ENCODE peak calls at places on chromosomes 7 and 10, in six cellular contexts. One of them, this sample, is unnamed.

GRCh38 chr7:30913821-30914515 is 2.3 kb downstream of the AQP1 start:
- DNase-seq in CD8-positive, alpha-beta T cell: no peak
- DNase-seq in breast epithelium: no peak
- DNase-seq in hepatocyte: peak
- DNase-seq in esophagus squamous epithelium: no peak
- DNase-seq in cardiac muscle cell: no peak
- DNase-seq in this sample: no peak

GRCh38 chr10:101238732-101239105 is 9.5 kb upstream of the LBX1 start:
- DNase-seq in cardiac muscle cell: peak
- DNase-seq in breast epithelium: no peak
- DNase-seq in CD8-positive, alpha-beta T cell: no peak
- DNase-seq in hepatocyte: no peak
- DNase-seq in esophagus squamous epithelium: no peak
- DNase-seq in this sample: no peak

GRCh38 chr7:50037106-50037505 is 55.9 kb downstream of the ZPBP start:
- DNase-seq in esophagus squamous epithelium: no peak
- DNase-seq in CD8-positive, alpha-beta T cell: no peak
- DNase-seq in breast epithelium: no peak
- DNase-seq in cardiac muscle cell: no peak
- DNase-seq in hepatocyte: no peak
- DNase-seq in this sample: no peak

GRCh38 chr10:126090911-126091728 is 194.8 kb downstream of the FANK1 start:
- DNase-seq in breast epithelium: no peak
- DNase-seq in hepatocyte: no peak
- DNase-seq in esophagus squamous epithelium: no peak
- DNase-seq in CD8-positive, alpha-beta T cell: no peak
- DNase-seq in cardiac muscle cell: no peak
- DNase-seq in this sample: no peak

GRCh38 chr7:43480581-43480980 is 102.3 kb upstream of the STK17A start:
- DNase-seq in esophagus squamous epithelium: no peak
- DNase-seq in cardiac muscle cell: no peak
- DNase-seq in breast epithelium: no peak
- DNase-seq in CD8-positive, alpha-beta T cell: no peak
- DNase-seq in hepatocyte: no peak
- DNase-seq in this sample: no peak

GRCh38 chr10:101341438-101341837 is 12.5 kb upstream of the BTRC start:
- DNase-seq in esophagus squamous epithelium: no peak
- DNase-seq in hepatocyte: no peak
- DNase-seq in breast epithelium: no peak
- DNase-seq in CD8-positive, alpha-beta T cell: no peak
- DNase-seq in cardiac muscle cell: no peak
- DNase-seq in this sample: no peak

GRCh38 chr7:46315891-46316290 is 394.8 kb upstream of the IGFBP3 start:
- DNase-seq in cardiac muscle cell: no peak
- DNase-seq in CD8-positive, alpha-beta T cell: no peak
- DNase-seq in breast epithelium: no peak
- DNase-seq in esophagus squamous epithelium: no peak
- DNase-seq in hepatocyte: peak
- DNase-seq in this sample: no peak

GRCh38 chr7:23244335-23244635 is 2.3 kb upstream of the GPNMB start:
- DNase-seq in breast epithelium: no peak
- DNase-seq in esophagus squamous epithelium: no peak
- DNase-seq in cardiac muscle cell: no peak
- DNase-seq in CD8-positive, alpha-beta T cell: no peak
- DNase-seq in hepatocyte: no peak
- DNase-seq in this sample: no peak

GRCh38 chr10:129089341-129089740 is 377.7 kb upstream of the MGMT start:
- DNase-seq in esophagus squamous epithelium: no peak
- DNase-seq in hepatocyte: no peak
- DNase-seq in breast epithelium: no peak
- DNase-seq in CD8-positive, alpha-beta T cell: no peak
- DNase-seq in cardiac muscle cell: no peak
- DNase-seq in this sample: no peak

GRCh38 chr7:80924090-80924489 is 5.2 kb upstream of the SEMA3C start:
- DNase-seq in cardiac muscle cell: no peak
- DNase-seq in esophagus squamous epithelium: no peak
- DNase-seq in CD8-positive, alpha-beta T cell: no peak
- DNase-seq in hepatocyte: no peak
- DNase-seq in breast epithelium: no peak
- DNase-seq in this sample: no peak

GRCh38 chr10:93813507-93814465 is 56.0 kb downstream of the LGI1 start:
- DNase-seq in cardiac muscle cell: peak
- DNase-seq in hepatocyte: peak
- DNase-seq in CD8-positive, alpha-beta T cell: no peak
- DNase-seq in breast epithelium: no peak
- DNase-seq in esophagus squamous epithelium: no peak
- DNase-seq in this sample: peak

GRCh38 chr10:224571-224970 is 89.3 kb downstream of the ZMYND11 start:
- DNase-seq in hepatocyte: no peak
- DNase-seq in esophagus squamous epithelium: no peak
- DNase-seq in breast epithelium: no peak
- DNase-seq in CD8-positive, alpha-beta T cell: no peak
- DNase-seq in cardiac muscle cell: no peak
- DNase-seq in this sample: no peak

GRCh38 chr7:106176414-106177294 is 64.5 kb upstream of the SYPL1 start:
- DNase-seq in esophagus squamous epithelium: peak
- DNase-seq in cardiac muscle cell: peak
- DNase-seq in hepatocyte: peak
- DNase-seq in breast epithelium: peak
- DNase-seq in CD8-positive, alpha-beta T cell: peak
- DNase-seq in this sample: peak

GRCh38 chr10:101257121-101257890 is 28.0 kb upstream of the LBX1 start:
- DNase-seq in breast epithelium: no peak
- DNase-seq in esophagus squamous epithelium: no peak
- DNase-seq in CD8-positive, alpha-beta T cell: no peak
- DNase-seq in hepatocyte: no peak
- DNase-seq in cardiac muscle cell: no peak
- DNase-seq in this sample: no peak

GRCh38 chr10:62021116-62021515 is 119.6 kb downstream of the ARID5B start:
- DNase-seq in cardiac muscle cell: no peak
- DNase-seq in esophagus squamous epithelium: no peak
- DNase-seq in breast epithelium: no peak
- DNase-seq in CD8-positive, alpha-beta T cell: no peak
- DNase-seq in hepatocyte: no peak
- DNase-seq in this sample: no peak

GRCh38 chr10:80356563-80356999 is at the start of the genes DYDC1 and DYDC2:
- DNase-seq in CD8-positive, alpha-beta T cell: no peak
- DNase-seq in cardiac muscle cell: peak
- DNase-seq in esophagus squamous epithelium: no peak
- DNase-seq in hepatocyte: peak
- DNase-seq in breast epithelium: no peak
- DNase-seq in this sample: peak

GRCh38 chr10:73060738-73061635 is 35.7 kb downstream of the P4HA1 start:
- DNase-seq in cardiac muscle cell: peak
- DNase-seq in hepatocyte: peak
- DNase-seq in CD8-positive, alpha-beta T cell: no peak
- DNase-seq in esophagus squamous epithelium: no peak
- DNase-seq in breast epithelium: no peak
- DNase-seq in this sample: no peak

GRCh38 chr10:114638874-114639625 is 19.0 kb downstream of the ABLIM1 start:
- DNase-seq in hepatocyte: no peak
- DNase-seq in cardiac muscle cell: no peak
- DNase-seq in CD8-positive, alpha-beta T cell: no peak
- DNase-seq in breast epithelium: no peak
- DNase-seq in esophagus squamous epithelium: no peak
- DNase-seq in this sample: no peak

GRCh38 chr10:131899695-131900349 is 986 bp upstream of the PPP2R2D start:
- DNase-seq in CD8-positive, alpha-beta T cell: no peak
- DNase-seq in breast epithelium: no peak
- DNase-seq in hepatocyte: no peak
- DNase-seq in cardiac muscle cell: no peak
- DNase-seq in esophagus squamous epithelium: no peak
- DNase-seq in this sample: peak

GRCh38 chr10:86536294-86536861 is 14.8 kb upstream of the WAPL start:
- DNase-seq in CD8-positive, alpha-beta T cell: peak
- DNase-seq in esophagus squamous epithelium: no peak
- DNase-seq in hepatocyte: peak
- DNase-seq in cardiac muscle cell: no peak
- DNase-seq in breast epithelium: no peak
- DNase-seq in this sample: no peak

GRCh38 chr7:76149847-76150691 is 51.6 kb upstream of the SRRM3 start:
- DNase-seq in cardiac muscle cell: no peak
- DNase-seq in hepatocyte: no peak
- DNase-seq in CD8-positive, alpha-beta T cell: no peak
- DNase-seq in breast epithelium: no peak
- DNase-seq in esophagus squamous epithelium: no peak
- DNase-seq in this sample: no peak

GRCh38 chr7:47807756-47808155 is 140.5 kb downstream of the PKD1L1 start:
- DNase-seq in breast epithelium: no peak
- DNase-seq in hepatocyte: no peak
- DNase-seq in CD8-positive, alpha-beta T cell: no peak
- DNase-seq in cardiac muscle cell: no peak
- DNase-seq in esophagus squamous epithelium: no peak
- DNase-seq in this sample: no peak

GRCh38 chr10:131630772-131631258 is 270.0 kb upstream of the PPP2R2D start:
- DNase-seq in breast epithelium: no peak
- DNase-seq in cardiac muscle cell: no peak
- DNase-seq in CD8-positive, alpha-beta T cell: no peak
- DNase-seq in hepatocyte: peak
- DNase-seq in esophagus squamous epithelium: no peak
- DNase-seq in this sample: no peak

GRCh38 chr10:35140126-35140525 is 13.5 kb downstream of the CREM start:
- DNase-seq in hepatocyte: no peak
- DNase-seq in esophagus squamous epithelium: no peak
- DNase-seq in cardiac muscle cell: no peak
- DNase-seq in breast epithelium: no peak
- DNase-seq in CD8-positive, alpha-beta T cell: no peak
- DNase-seq in this sample: no peak

GRCh38 chr10:58266826-58267712 is 625 bp downstream of the IPMK start:
- DNase-seq in hepatocyte: peak
- DNase-seq in breast epithelium: peak
- DNase-seq in esophagus squamous epithelium: peak
- DNase-seq in CD8-positive, alpha-beta T cell: no peak
- DNase-seq in cardiac muscle cell: peak
- DNase-seq in this sample: peak

GRCh38 chr7:22879718-22880306 is 57.2 kb upstream of the TOMM7 start:
- DNase-seq in hepatocyte: no peak
- DNase-seq in cardiac muscle cell: peak
- DNase-seq in esophagus squamous epithelium: no peak
- DNase-seq in CD8-positive, alpha-beta T cell: no peak
- DNase-seq in breast epithelium: no peak
- DNase-seq in this sample: no peak

GRCh38 chr10:75019360-75019759 is 92.1 kb upstream of the SAMD8 start:
- DNase-seq in esophagus squamous epithelium: no peak
- DNase-seq in breast epithelium: no peak
- DNase-seq in hepatocyte: no peak
- DNase-seq in cardiac muscle cell: no peak
- DNase-seq in CD8-positive, alpha-beta T cell: no peak
- DNase-seq in this sample: no peak

GRCh38 chr10:13681963-13682362 is 95.2 kb downstream of the PRPF18 start:
- DNase-seq in esophagus squamous epithelium: no peak
- DNase-seq in CD8-positive, alpha-beta T cell: no peak
- DNase-seq in hepatocyte: no peak
- DNase-seq in breast epithelium: no peak
- DNase-seq in cardiac muscle cell: no peak
- DNase-seq in this sample: no peak

GRCh38 chr7:47709051-47709450 is 127.1 kb upstream of the TNS3 start:
- DNase-seq in cardiac muscle cell: no peak
- DNase-seq in breast epithelium: no peak
- DNase-seq in CD8-positive, alpha-beta T cell: no peak
- DNase-seq in esophagus squamous epithelium: no peak
- DNase-seq in hepatocyte: no peak
- DNase-seq in this sample: no peak

GRCh38 chr7:113774182-113774807 is 144.5 kb downstream of the PPP1R3A start:
- DNase-seq in esophagus squamous epithelium: no peak
- DNase-seq in CD8-positive, alpha-beta T cell: no peak
- DNase-seq in hepatocyte: peak
- DNase-seq in breast epithelium: no peak
- DNase-seq in cardiac muscle cell: peak
- DNase-seq in this sample: peak

GRCh38 chr7:140214075-140214684 is 37.4 kb upstream of the KDM7A start:
- DNase-seq in hepatocyte: no peak
- DNase-seq in cardiac muscle cell: no peak
- DNase-seq in breast epithelium: no peak
- DNase-seq in CD8-positive, alpha-beta T cell: no peak
- DNase-seq in esophagus squamous epithelium: no peak
- DNase-seq in this sample: no peak

GRCh38 chr10:132142396-132143161 is 44.2 kb upstream of the DPYSL4 start:
- DNase-seq in hepatocyte: peak
- DNase-seq in esophagus squamous epithelium: no peak
- DNase-seq in CD8-positive, alpha-beta T cell: no peak
- DNase-seq in cardiac muscle cell: peak
- DNase-seq in breast epithelium: no peak
- DNase-seq in this sample: peak

DNA sequence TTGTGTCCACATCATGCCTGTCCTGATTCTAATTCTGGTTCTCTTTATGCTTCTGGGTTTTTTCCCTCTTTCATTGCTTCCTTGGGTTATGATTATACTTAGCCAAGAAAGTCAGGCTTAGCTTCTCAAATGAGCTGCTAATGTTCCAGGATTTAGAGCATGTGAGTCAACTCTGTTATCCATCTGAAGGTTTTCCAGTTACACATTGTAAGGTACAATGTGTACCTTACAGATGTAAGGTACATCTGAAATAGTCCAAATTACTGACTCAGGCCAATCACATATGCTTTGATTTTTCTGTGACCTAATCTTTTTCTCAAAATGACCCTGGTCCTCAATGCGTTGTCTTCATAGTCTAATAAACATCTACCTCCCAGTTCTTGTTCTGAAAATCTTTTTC is 13.3 kb upstream of the MIOS start:
- DNase-seq in hepatocyte: no peak
- DNase-seq in cardiac muscle cell: no peak
- DNase-seq in CD8-positive, alpha-beta T cell: no peak
- DNase-seq in esophagus squamous epithelium: no peak
- DNase-seq in breast epithelium: no peak
- DNase-seq in this sample: no peak
- H3K27ac ChIP-seq in hepatocyte: peak
- H3K27ac ChIP-seq in cardiac muscle cell: no peak
- H3K27ac ChIP-seq in CD8-positive, alpha-beta T cell: no peak
- H3K27ac ChIP-seq in esophagus squamous epithelium: no peak
- H3K27ac ChIP-seq in breast epithelium: no peak
- H3K27ac ChIP-seq in this sample: peak

GRCh38 chr10:79024296-79024695 is 44.5 kb upstream of the ZMIZ1 start:
- DNase-seq in cardiac muscle cell: no peak
- DNase-seq in esophagus squamous epithelium: no peak
- DNase-seq in CD8-positive, alpha-beta T cell: no peak
- DNase-seq in hepatocyte: no peak
- DNase-seq in breast epithelium: no peak
- DNase-seq in this sample: no peak
- H3K4me3 ChIP-seq in cardiac muscle cell: no peak
- H3K4me3 ChIP-seq in esophagus squamous epithelium: no peak
- H3K4me3 ChIP-seq in CD8-positive, alpha-beta T cell: no peak
- H3K4me3 ChIP-seq in hepatocyte: no peak
- H3K4me3 ChIP-seq in breast epithelium: no peak
- H3K4me3 ChIP-seq in this sample: no peak

GRCh38 chr7:93890464-93891068 is at the start of gene TFPI2:
- DNase-seq in breast epithelium: no peak
- DNase-seq in esophagus squamous epithelium: no peak
- DNase-seq in cardiac muscle cell: peak
- DNase-seq in hepatocyte: peak
- DNase-seq in CD8-positive, alpha-beta T cell: no peak
- DNase-seq in this sample: peak
- TF ChIP-seq CTCF in breast epithelium: no peak
- TF ChIP-seq CTCF in esophagus squamous epithelium: no peak
- TF ChIP-seq CTCF in cardiac muscle cell: peak
- TF ChIP-seq CTCF in hepatocyte: peak
- TF ChIP-seq CTCF in CD8-positive, alpha-beta T cell: no peak
- TF ChIP-seq CTCF in this sample: no peak

GRCh38 chr10:69125554-69125953 is 1.6 kb downstream of the VPS26A start:
- DNase-seq in esophagus squamous epithelium: no peak
- DNase-seq in breast epithelium: no peak
- DNase-seq in CD8-positive, alpha-beta T cell: no peak
- DNase-seq in hepatocyte: no peak
- DNase-seq in cardiac muscle cell: no peak
- DNase-seq in this sample: no peak
- H3K27ac ChIP-seq in esophagus squamous epithelium: peak
- H3K27ac ChIP-seq in breast epithelium: no peak
- H3K27ac ChIP-seq in CD8-positive, alpha-beta T cell: no peak
- H3K27ac ChIP-seq in hepatocyte: peak
- H3K27ac ChIP-seq in cardiac muscle cell: peak
- H3K27ac ChIP-seq in this sample: no peak